ENCODE peak calls at places on chromosomes 5 and 9, in six cellular contexts. U is Jurkat, Clone E6-1; G is GM20000; M is heart left ventricle; H is tibial artery; I is stimulated activated CD4-positive, alpha-beta T cell treated with anti-CD3 and anti-CD28 coated beads, TNF-alpha, amount 100 ng/mL, for 4 hours. Z is an unnamed sample.

GRCh38 chr9:96299823-96300222 is 2.2 kb downstream of the HSD17B3 start:
- DNase-seq in U (no peak), G (no peak), M (no peak), H (no peak), I (no peak), Z (no peak)

GRCh38 chr9:93111001-93111370 is 15.0 kb downstream of the CARD19 start:
- DNase-seq in U (no peak), G (no peak), M (no peak), H (peak; percentile 18), I (no peak), Z (peak; percentile 45)

GRCh38 chr9:107455461-107456155 is 34.0 kb downstream of the KLF4 start:
- DNase-seq in U (no peak), G (no peak), M (no peak), H (no peak), I (no peak), Z (no peak)

GRCh38 chr5:71816307-71816706 is 97.2 kb downstream of the CARTPT start:
- DNase-seq in U (no peak), G (no peak), M (no peak), H (no peak), I (no peak), Z (no peak)

GRCh38 chr9:122005597-122005996 is 87.5 kb downstream of the TTLL11 start:
- DNase-seq in U (no peak), G (no peak), M (no peak), H (no peak), I (no peak), Z (no peak)

GRCh38 chr9:34375901-34376595 is 650 bp downstream of the MYORG start:
- DNase-seq in U (peak; percentile 34), G (peak; percentile 75), M (peak; percentile 61), H (peak; percentile 35), I (no peak), Z (peak; percentile 80)

GRCh38 chr9:112380102-112380581 is at the start of gene HSDL2:
- DNase-seq in U (no peak), G (peak; percentile 20), M (peak; percentile 60), H (peak; percentile 50), I (no peak), Z (peak; percentile 66)

GRCh38 chr5:76542236-76542635 is 81.0 kb downstream of the F2RL2 start:
- DNase-seq in U (no peak), G (no peak), M (no peak), H (no peak), I (no peak), Z (no peak)

GRCh38 chr9:83066771-83067170 is 3.8 kb upstream of the RASEF start:
- DNase-seq in U (no peak), G (no peak), M (no peak), H (no peak), I (no peak), Z (no peak)

GRCh38 chr9:114611516-114612271 is 603 bp downstream of the TMEM268 start:
- DNase-seq in U (no peak), G (peak; percentile 68), M (peak; percentile 51), H (peak; percentile 68), I (no peak), Z (peak; percentile 59)

GRCh38 chr9:80885894-80886293 is 803.5 kb downstream of the TLE1 start:
- DNase-seq in U (peak; percentile 10), G (no peak), M (no peak), H (no peak), I (no peak), Z (no peak)

GRCh38 chr5:177491429-177491945 is 5.9 kb downstream of the PDLIM7 start:
- DNase-seq in U (peak; percentile 75), G (peak; percentile 83), M (no peak), H (no peak), I (no peak), Z (no peak)

GRCh38 chr5:36214434-36214833 is 27.3 kb downstream of the NADK2 start:
- DNase-seq in U (no peak), G (no peak), M (no peak), H (no peak), I (no peak), Z (no peak)

GRCh38 chr9:114004221-114004716 is 73.8 kb downstream of the AMBP start:
- DNase-seq in U (no peak), G (no peak), M (peak; percentile 87), H (peak; percentile 82), I (no peak), Z (no peak)

GRCh38 chr5:54115768-54116403 is 194.5 kb downstream of the ARL15 start:
- DNase-seq in U (no peak), G (no peak), M (no peak), H (no peak), I (no peak), Z (no peak)

GRCh38 chr5:134554319-134555222 is 29.1 kb downstream of the JADE2 start:
- DNase-seq in U (no peak), G (peak; percentile 66), M (peak; percentile 76), H (peak; percentile 68), I (no peak), Z (peak; percentile 78)

GRCh38 chr9:93826905-93827544 is 128.1 kb downstream of the BARX1 start:
- DNase-seq in U (no peak), G (no peak), M (no peak), H (no peak), I (no peak), Z (peak; percentile 38)

GRCh38 chr5:105687493-105687892 is 1983.2 kb downstream of the EFNA5 start:
- DNase-seq in U (no peak), G (no peak), M (no peak), H (no peak), I (no peak), Z (no peak)

GRCh38 chr9:69971643-69972449 is 71.8 kb upstream of the MAMDC2 start:
- DNase-seq in U (peak; percentile 41), G (peak; percentile 58), M (peak; percentile 54), H (peak; percentile 83), I (peak; percentile 2), Z (peak; percentile 63)

GRCh38 chr5:159905496-159905895 is 10.8 kb upstream of the ADRA1B start:
- DNase-seq in U (peak; percentile 18), G (no peak), M (no peak), H (no peak), I (no peak), Z (no peak)

GRCh38 chr9:127723450-127723849 is 7.6 kb downstream of the TTC16 start:
- DNase-seq in U (no peak), G (no peak), M (no peak), H (no peak), I (no peak), Z (no peak)

GRCh38 chr5:168943999-168944398 is 356.9 kb downstream of the SLIT3 start:
- DNase-seq in U (no peak), G (no peak), M (no peak), H (no peak), I (no peak), Z (no peak)

GRCh38 chr5:59115345-59115744 is 532.5 kb downstream of the RAB3C start:
- DNase-seq in U (no peak), G (no peak), M (no peak), H (no peak), I (no peak), Z (no peak)

GRCh38 chr5:16713386-16713928 is 96.7 kb upstream of the RETREG1 start:
- DNase-seq in U (no peak), G (no peak), M (no peak), H (no peak), I (no peak), Z (no peak)

GRCh38 chr5:88984040-88984439 is 101.1 kb upstream of the MEF2C start:
- DNase-seq in U (no peak), G (no peak), M (no peak), H (no peak), I (no peak), Z (no peak)

GRCh38 chr5:56772767-56773166 is 42.6 kb upstream of the MAP3K1 start:
- DNase-seq in U (no peak), G (no peak), M (no peak), H (no peak), I (no peak), Z (no peak)

GRCh38 chr9:124513374-124513994 is 6.3 kb upstream of the NR5A1 start:
- DNase-seq in U (no peak), G (no peak), M (no peak), H (no peak), I (no peak), Z (no peak)

GRCh38 chr9:121359358-121360294 is 10.4 kb downstream of the STOM start:
- DNase-seq in U (no peak), G (no peak), M (no peak), H (no peak), I (no peak), Z (no peak)

GRCh38 chr5:131068893-131069643 is 96.0 kb downstream of the HINT1 start:
- DNase-seq in U (peak; percentile 87), G (peak; percentile 34), M (no peak), H (no peak), I (peak; percentile 2), Z (no peak)

GRCh38 chr5:146048994-146049703 is 56.2 kb downstream of the PLAC8L1 start:
- DNase-seq in U (peak; percentile 32), G (peak; percentile 43), M (peak; percentile 27), H (peak; percentile 45), I (no peak), Z (peak; percentile 35)

Z was measured in right lobe of liver.